ENCODE peak calls at places on chromosome 4, in five cellular contexts. U, N, P, T and Z are unnamed samples.

GRCh38 chr4:144591401-144591800 is 54.6 kb upstream of the HHIP start:
- DNase-seq in U (no peak), N (no peak), P (no peak), T (no peak), Z (no peak)

GRCh38 chr4:929970-930625 is 2.0 kb downstream of the GAK start:
- DNase-seq in U (no peak), T (no peak), N (no peak), P (no peak), Z (no peak)

GRCh38 chr4:122602277-122603142 is 18.4 kb downstream of the IL21 start:
- DNase-seq in U (no peak), N (no peak), P (peak), T (no peak), Z (peak)

GRCh38 chr4:137755033-137755471 is 222.8 kb upstream of the PCDH18 start:
- DNase-seq in N (no peak), U (no peak), P (no peak), T (no peak), Z (no peak)

GRCh38 chr4:183563874-183564273 is 59.0 kb downstream of the ING2 start:
- DNase-seq in U (no peak), P (no peak), N (no peak), T (no peak), Z (no peak)

GRCh38 chr4:157741642-157742041 is 431.2 kb downstream of the GASK1B start:
- DNase-seq in U (no peak), T (no peak), N (no peak), P (no peak), Z (no peak)

GRCh38 chr4:184355111-184355604 is 119.2 kb downstream of the IRF2 start:
- DNase-seq in N (peak), T (peak), U (no peak), P (no peak), Z (peak)

GRCh38 chr4:127810551-127810950 is 28.4 kb downstream of the HSPA4L start:
- DNase-seq in T (no peak), U (no peak), N (no peak), P (no peak), Z (no peak)

GRCh38 chr4:83646538-83646937 is 110.6 kb downstream of the GPAT3 start:
- DNase-seq in U (no peak), P (no peak), N (no peak), T (no peak), Z (no peak)

GRCh38 chr4:7699825-7700224 is 239.8 kb downstream of the AFAP1 start:
- DNase-seq in N (no peak), T (no peak), P (no peak), U (no peak), Z (no peak)

GRCh38 chr4:77015390-77015789 is 60.4 kb downstream of the CCNI start:
- DNase-seq in T (no peak), U (no peak), N (no peak), P (no peak), Z (no peak)

GRCh38 chr4:138775890-138776289 is 239.7 kb upstream of the NOCT start:
- DNase-seq in N (no peak), P (peak), T (no peak), U (no peak), Z (peak)

GRCh38 chr4:77734928-77735327 is 84.2 kb downstream of the CNOT6L start:
- DNase-seq in N (no peak), T (no peak), U (no peak), P (no peak), Z (peak)

GRCh38 chr4:54659213-54660144 is 1.7 kb downstream of the KIT start:
- DNase-seq in T (peak), P (peak), N (no peak), U (no peak), Z (peak)

GRCh38 chr4:107988763-107989035 is 990 bp upstream of the HADH start:
- DNase-seq in U (no peak), P (no peak), N (no peak), T (no peak), Z (no peak)

GRCh38 chr4:3009422-3009821 is 46.1 kb downstream of the GRK4 start:
- DNase-seq in P (peak), N (no peak), T (no peak), U (peak), Z (peak)
- TF ChIP-seq CTCF in P (peak), N (peak), T (no peak), U (peak), Z (peak)

DNA sequence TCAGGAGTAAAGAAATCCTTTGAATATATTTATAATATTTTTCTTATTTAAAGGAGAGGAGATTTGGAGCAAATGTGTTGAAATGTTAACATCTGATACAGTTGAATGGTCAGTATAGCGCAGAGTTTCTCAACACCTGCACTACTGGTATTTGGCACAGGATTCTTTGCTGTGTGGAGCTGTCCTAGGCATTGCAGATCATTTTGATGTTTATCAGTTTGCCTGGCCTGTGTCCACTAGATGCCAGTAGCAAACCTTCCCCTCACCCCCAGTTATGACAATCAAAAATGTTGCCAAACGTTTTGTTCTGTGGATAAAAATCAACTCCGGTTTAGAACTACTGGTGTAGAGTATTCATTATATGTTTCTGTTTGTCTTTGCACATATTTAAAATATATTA is 765.3 kb upstream of the SLIT2 start:
- DNase-seq in N (no peak), P (peak), U (no peak), T (no peak), Z (no peak)
- TF ChIP-seq CTCF in N (no peak), P (peak), U (no peak), T (no peak), Z (no peak)

GRCh38 chr4:101191302-101192098 is 155.8 kb downstream of the PPP3CA start:
- DNase-seq in U (no peak), T (peak), N (peak), P (peak), Z (no peak)

GRCh38 chr4:101188906-101189305 is 158.4 kb downstream of the PPP3CA start:
- DNase-seq in N (no peak), T (no peak), U (no peak), P (no peak), Z (no peak)

GRCh38 chr4:101186558-101187184 is 160.7 kb downstream of the PPP3CA start:
- DNase-seq in U (no peak), T (no peak), P (no peak), N (no peak), Z (no peak)

GRCh38 chr4:101184668-101185067 is 162.7 kb downstream of the PPP3CA start:
- DNase-seq in U (no peak), N (no peak), P (peak), T (no peak), Z (no peak)

DNA sequence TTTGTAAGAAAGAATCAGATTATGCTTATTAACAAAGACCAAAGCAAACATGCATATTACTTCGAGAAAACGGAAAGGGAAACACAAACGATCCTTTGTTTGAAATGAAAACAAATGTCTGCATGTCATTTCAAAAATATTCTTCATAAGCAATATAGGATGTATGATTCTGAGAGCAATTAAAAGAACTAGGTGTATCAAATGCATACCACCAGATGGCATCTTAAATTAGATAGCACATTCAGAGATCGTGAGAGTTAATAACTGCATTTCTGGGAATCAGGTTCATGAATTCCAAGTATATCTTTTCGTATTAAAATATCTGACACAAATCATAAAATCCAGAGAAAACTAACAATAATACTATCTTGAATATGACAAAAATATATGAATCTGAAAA is 159.5 kb downstream of the PPP3CA start:
- DNase-seq in N (no peak), T (no peak), U (no peak), P (no peak), Z (no peak)
- TF ChIP-seq CTCF in N (no peak), T (peak), U (no peak), P (no peak), Z (no peak)

GRCh38 chr4:141658316-141658715 is 21.9 kb downstream of the IL15 start:
- DNase-seq in T (no peak), N (no peak), U (no peak), P (no peak), Z (no peak)

GRCh38 chr4:141656031-141656430 is 19.6 kb downstream of the IL15 start:
- DNase-seq in N (no peak), U (no peak), T (no peak), P (no peak), Z (no peak)

GRCh38 chr4:141657550-141657949 is 21.2 kb downstream of the IL15 start:
- DNase-seq in P (no peak), U (no peak), T (no peak), N (peak), Z (no peak)

GRCh38 chr4:141652161-141652778 is 15.9 kb downstream of the IL15 start:
- DNase-seq in P (no peak), U (no peak), T (no peak), N (no peak), Z (no peak)

GRCh38 chr4:141654098-141654497 is 17.7 kb downstream of the IL15 start:
- DNase-seq in N (peak), T (peak), U (no peak), P (peak), Z (no peak)
- TF ChIP-seq CTCF in N (peak), T (peak), U (peak), P (peak), Z (no peak)

GRCh38 chr4:80592950-80593349 is 257.4 kb downstream of the CFAP299 start:
- DNase-seq in N (no peak), U (no peak), T (no peak), P (peak), Z (peak)
- TF ChIP-seq CTCF in N (peak), U (peak), T (no peak), P (peak), Z (no peak)